ENCODE peak calls at places on chromosomes 2 and 18, in five cellular contexts. O is EH, R is iris pigment epithelial cell, B is aorta, P is NCI-H1694 treated with DMSO at 0.1 percent for 48 hours. D is an unnamed sample.

GRCh38 chr2:152548111-152548875 is 169.0 kb downstream of the PRPF40A start:
- DNase-seq in O (no peak), R (no peak), B (no peak), P (no peak), D (no peak)

GRCh38 chr18:34084635-34085034 is 140.1 kb downstream of the NOL4 start:
- DNase-seq in O (no peak), R (no peak), B (no peak), P (no peak), D (no peak)

GRCh38 chr2:160741815-160742214 is 248.2 kb upstream of the RBMS1 start:
- DNase-seq in O (no peak), R (no peak), B (no peak), P (no peak), D (no peak)

GRCh38 chr2:16950436-16950835 is 284.8 kb upstream of the CYRIA start:
- DNase-seq in O (no peak), R (no peak), B (no peak), P (no peak), D (no peak)

GRCh38 chr18:68494802-68495560 is 219.9 kb downstream of the TMX3 start:
- DNase-seq in O (peak; percentile 94), R (peak; percentile 84), B (no peak), P (no peak), D (no peak)

GRCh38 chr2:116696903-116697302 is 1117.6 kb upstream of the DDX18 start:
- DNase-seq in O (no peak), R (no peak), B (no peak), P (no peak), D (no peak)

GRCh38 chr2:96154506-96155380 is 9.5 kb upstream of the DUSP2 start:
- DNase-seq in O (no peak), R (no peak), B (no peak), P (no peak), D (no peak)

GRCh38 chr18:13273800-13274199 is 55.2 kb downstream of the LDLRAD4 start:
- DNase-seq in O (no peak), R (no peak), B (no peak), P (no peak), D (no peak)

GRCh38 chr2:233178994-233179847 is 72.3 kb upstream of the ATG16L1 start:
- DNase-seq in O (no peak), R (no peak), B (no peak), P (peak; percentile 25), D (no peak)

GRCh38 chr2:219335373-219335786 is 2.8 kb upstream of the RESP18 start:
- DNase-seq in O (no peak), R (no peak), B (no peak), P (no peak), D (no peak)

GRCh38 chr2:30421026-30421425 is 26.0 kb upstream of the LCLAT1 start:
- DNase-seq in O (no peak), R (no peak), B (no peak), P (no peak), D (no peak)

GRCh38 chr2:60899230-60899891 is 18.0 kb downstream of the REL start:
- DNase-seq in O (no peak), R (no peak), B (no peak), P (no peak), D (no peak)

GRCh38 chr18:50162486-50163304 is 32.3 kb downstream of the MYO5B start:
- DNase-seq in O (no peak), R (no peak), B (no peak), P (no peak), D (no peak)

GRCh38 chr2:65146067-65146466 is 16.2 kb upstream of the RAB1A start:
- DNase-seq in O (no peak), R (no peak), B (no peak), P (peak; percentile 50), D (no peak)

GRCh38 chr2:86675611-86676015 is 44.5 kb upstream of the RMND5A start:
- DNase-seq in O (no peak), R (no peak), B (no peak), P (no peak), D (no peak)

GRCh38 chr2:241692448-241692847 is 5.8 kb upstream of the DTYMK start:
- DNase-seq in O (peak; percentile 84), R (peak; percentile 93), B (no peak), P (no peak), D (no peak)

GRCh38 chr2:99565227-99565626 is 75.4 kb upstream of the REV1 start:
- DNase-seq in O (no peak), R (no peak), B (no peak), P (no peak), D (no peak)

GRCh38 chr2:86078801-86079545 is 26.7 kb downstream of the POLR1A start:
- DNase-seq in O (peak; percentile 65), R (peak; percentile 62), B (no peak), P (peak; percentile 80), D (no peak)

GRCh38 chr2:102065675-102066252 is 74.0 kb downstream of the IL1R2 start:
- DNase-seq in O (peak; percentile 82), R (peak; percentile 98), B (no peak), P (no peak), D (no peak)

GRCh38 chr2:37625781-37626548 is 45.5 kb downstream of the CDC42EP3 start:
- DNase-seq in O (no peak), R (no peak), B (no peak), P (no peak), D (no peak)

GRCh38 chr18:78727877-78728276 is 251.7 kb upstream of the SALL3 start:
- DNase-seq in O (no peak), R (no peak), B (no peak), P (no peak), D (no peak)

GRCh38 chr2:15780912-15781574 is 159.3 kb upstream of the MYCN start:
- DNase-seq in O (no peak), R (no peak), B (no peak), P (no peak), D (no peak)